ENCODE peak calls at places on chromosomes 11 and 22, in nine cellular contexts. Y, X, N, J, R, G, H, I and F are unnamed samples.

GRCh38 chr11:69381681-69382130 is 87.8 kb downstream of the MYEOV start:
- DNase-seq in G (peak), I (no peak), H (no peak), J (no peak), X (no peak), R (peak), N (no peak), Y (no peak), F (peak)

GRCh38 chr11:130769782-130770565 is 146.3 kb downstream of the SNX19 start:
- DNase-seq in H (no peak), X (peak), G (no peak), J (peak), I (no peak), R (no peak), Y (peak), N (no peak), F (no peak)

GRCh38 chr11:67279589-67280340 is 9.3 kb upstream of the ANKRD13D start:
- DNase-seq in Y (no peak), N (no peak), R (peak), J (no peak), H (no peak), G (peak), I (no peak), X (no peak), F (no peak)

GRCh38 chr22:45896153-45896951 is 80.6 kb downstream of the WNT7B start:
- DNase-seq in Y (peak), J (no peak), H (no peak), I (no peak), G (no peak), X (no peak), R (no peak), N (no peak), F (no peak)

GRCh38 chr11:2944953-2945756 is 15.9 kb upstream of the PHLDA2 start:
- DNase-seq in R (peak), J (peak), N (no peak), X (peak), I (peak), H (no peak), G (peak), Y (peak), F (no peak)

GRCh38 chr22:38228873-38229740 is 27.3 kb downstream of the MAFF start:
- DNase-seq in G (no peak), N (no peak), X (peak), R (no peak), I (peak), Y (no peak), H (peak), J (peak), F (no peak)

GRCh38 chr11:16933756-16934603 is 80.2 kb downstream of the PLEKHA7 start:
- DNase-seq in G (no peak), H (no peak), J (no peak), X (no peak), R (no peak), N (no peak), I (no peak), Y (peak), F (no peak)

GRCh38 chr11:27350503-27350902 is 12.5 kb downstream of the CCDC34 start:
- DNase-seq in R (no peak), X (no peak), J (peak), G (no peak), I (no peak), N (no peak), H (no peak), Y (no peak), F (no peak)

GRCh38 chr11:88508808-88509581 is 171.5 kb upstream of the CTSC start:
- DNase-seq in X (no peak), G (peak), J (peak), H (no peak), N (no peak), Y (peak), I (no peak), R (peak), F (no peak)

GRCh38 chr22:23537421-23537820 is 42.7 kb downstream of the IGLL1 start:
- DNase-seq in G (peak), I (no peak), R (peak), J (no peak), H (no peak), Y (peak), X (no peak), N (no peak), F (no peak)